ENCODE peak calls at places on chromosomes 1 and 21, in nine cellular contexts. M is breast epithelium, P is epithelial cell of esophagus, B is prostate gland, E is AG04450, D is lower lobe of right lung, N is colonic mucosa, F is psoas muscle, J is ovary. C is an unnamed sample.

GRCh38 chr1:92690212-92690906 is 94.5 kb downstream of the EVI5 start:
- DNase-seq in B (no peak), N (no peak), E (no peak), J (no peak), P (no peak), M (no peak), F (no peak), D (no peak), C (no peak)

GRCh38 chr1:21936366-21937031 is 611 bp downstream of the HSPG2 start:
- DNase-seq in B (no peak), F (peak), P (peak), E (no peak), J (peak), D (peak), M (no peak), N (peak), C (no peak)

GRCh38 chr1:154154534-154155181 is at the start of gene NUP210L:
- DNase-seq in J (peak), F (peak), M (no peak), D (peak), B (peak), P (peak), E (peak), N (peak), C (peak)

GRCh38 chr1:228338521-228339051 is 68.0 kb downstream of the TRIM11 start:
- DNase-seq in F (peak), E (no peak), P (no peak), B (no peak), D (peak), N (no peak), M (peak), J (peak), C (no peak)

GRCh38 chr1:197807216-197807615 is 31.9 kb upstream of the DENND1B start:
- DNase-seq in N (no peak), E (no peak), M (no peak), D (no peak), F (no peak), P (no peak), B (no peak), J (no peak), C (no peak)

GRCh38 chr1:3459940-3460652 is 5.6 kb downstream of the ARHGEF16 start:
- DNase-seq in M (no peak), N (peak), B (peak), F (peak), D (no peak), J (no peak), P (peak), E (no peak), C (no peak)

GRCh38 chr1:205344010-205344808 is 12.5 kb downstream of the KLHDC8A start:
- DNase-seq in E (no peak), D (peak), J (peak), F (peak), P (peak), B (no peak), M (no peak), N (peak), C (no peak)

GRCh38 chr1:180950321-180950720 is 37.6 kb downstream of the KIAA1614 start:
- DNase-seq in P (no peak), B (no peak), M (no peak), N (no peak), D (no peak), F (no peak), J (no peak), E (no peak), C (no peak)

GRCh38 chr1:89712420-89712819 is 79.5 kb downstream of the LRRC8C start:
- DNase-seq in J (no peak), B (no peak), D (no peak), E (no peak), F (no peak), N (no peak), P (no peak), M (no peak), C (no peak)

GRCh38 chr1:183783896-183784637 is 20.9 kb upstream of the RGL1 start:
- DNase-seq in E (peak), D (no peak), N (no peak), B (peak), F (peak), J (peak), M (no peak), P (no peak), C (peak)

GRCh38 chr1:243946946-243947345 is 96.9 kb upstream of the AKT3 start:
- DNase-seq in B (no peak), D (no peak), N (no peak), J (no peak), P (no peak), E (no peak), F (no peak), M (no peak), C (peak)

GRCh38 chr1:197908695-197909336 is 6.4 kb downstream of the C1orf53 start:
- DNase-seq in N (no peak), M (no peak), F (no peak), J (no peak), P (no peak), D (no peak), B (no peak), E (no peak), C (peak)

GRCh38 chr1:247172956-247173355 is 1.1 kb upstream of the ZNF124 start:
- DNase-seq in F (no peak), J (no peak), D (no peak), N (no peak), E (no peak), M (no peak), P (peak), B (no peak), C (no peak)

GRCh38 chr21:35059742-35060141 is 10.6 kb upstream of the RUNX1 start:
- DNase-seq in F (no peak), B (no peak), P (no peak), E (no peak), J (no peak), N (no peak), M (no peak), D (no peak), C (peak)

GRCh38 chr1:11188858-11189451 is at the start of gene ANGPTL7:
- DNase-seq in E (no peak), F (no peak), J (no peak), M (no peak), P (no peak), D (no peak), N (no peak), B (no peak), C (no peak)

GRCh38 chr1:45536886-45537285 is 13.7 kb upstream of the AKR1A1 start:
- DNase-seq in N (no peak), F (no peak), E (no peak), D (no peak), P (no peak), B (no peak), J (no peak), M (no peak), C (no peak)

GRCh38 chr1:15219280-15220023 is 27.6 kb upstream of the FHAD1 start:
- DNase-seq in N (no peak), B (no peak), P (no peak), D (no peak), E (no peak), J (no peak), M (no peak), F (no peak), C (no peak)

GRCh38 chr1:7460807-7461206 is 310.3 kb upstream of the VAMP3 start:
- DNase-seq in J (no peak), F (no peak), P (no peak), B (no peak), E (no peak), N (no peak), M (no peak), D (no peak), C (no peak)

GRCh38 chr1:2300851-2301606 is 72.9 kb downstream of the SKI start:
- DNase-seq in P (no peak), E (no peak), J (no peak), B (no peak), N (peak), F (peak), M (no peak), D (peak), C (peak)

GRCh38 chr21:14737922-14738321 is 191.8 kb upstream of the SAMSN1 start:
- DNase-seq in F (no peak), M (no peak), J (no peak), B (peak), P (peak), D (no peak), E (no peak), N (peak), C (peak)

GRCh38 chr21:38175321-38175720 is 81.5 kb upstream of the KCNJ15 start:
- DNase-seq in E (no peak), M (no peak), D (no peak), P (peak), J (no peak), B (no peak), N (no peak), F (no peak), C (peak)

GRCh38 chr1:30462826-30463425 is 260.5 kb downstream of the MATN1 start:
- DNase-seq in N (no peak), B (no peak), M (peak), J (no peak), P (no peak), D (no peak), E (no peak), F (no peak), C (no peak)

GRCh38 chr1:22855668-22856606 is 116.7 kb downstream of the LACTBL1 start:
- DNase-seq in P (no peak), M (no peak), F (no peak), J (no peak), D (no peak), B (no peak), N (no peak), E (no peak), C (no peak)

GRCh38 chr1:186404454-186405051 is 28.9 kb downstream of the ODR4 start:
- DNase-seq in D (no peak), E (peak), J (no peak), P (peak), M (no peak), N (no peak), F (no peak), B (no peak), C (peak)

GRCh38 chr1:27618341-27619067 is 14.6 kb upstream of the AHDC1 start:
- DNase-seq in B (no peak), N (no peak), F (no peak), E (no peak), M (no peak), D (no peak), P (no peak), J (no peak), C (no peak)

GRCh38 chr21:45546636-45547203 is 4.5 kb upstream of the SLC19A1 start:
- DNase-seq in P (no peak), J (no peak), M (peak), B (no peak), F (no peak), N (peak), D (peak), E (no peak), C (no peak)

GRCh38 chr21:17458279-17458678 is 54.6 kb upstream of the CXADR start:
- DNase-seq in D (no peak), P (no peak), J (no peak), N (peak), B (no peak), E (no peak), M (no peak), F (no peak), C (no peak)

GRCh38 chr1:243882276-243882675 is 32.2 kb upstream of the AKT3 start:
- DNase-seq in F (no peak), D (no peak), B (no peak), N (no peak), M (no peak), J (no peak), E (peak), P (peak), C (peak)

GRCh38 chr1:226549094-226549936 is 751 bp downstream of the STUM start:
- DNase-seq in J (no peak), B (no peak), M (no peak), E (no peak), N (peak), P (no peak), F (peak), D (no peak), C (no peak)

GRCh38 chr1:41887365-41887764 is 31.4 kb downstream of the HIVEP3 start:
- DNase-seq in B (no peak), N (no peak), P (no peak), E (no peak), M (no peak), D (no peak), F (no peak), J (no peak), C (no peak)

GRCh38 chr1:236841341-236841740 is 46.2 kb downstream of the MTR start:
- DNase-seq in J (no peak), M (no peak), F (no peak), D (no peak), N (no peak), B (no peak), P (no peak), E (no peak), C (no peak)

GRCh38 chr21:44947111-44947929 is 7.5 kb downstream of the SLX9 start:
- DNase-seq in F (peak), M (peak), E (no peak), B (no peak), N (no peak), D (peak), P (peak), J (no peak), C (no peak)

GRCh38 chr1:174982971-174983689 is 16.6 kb upstream of the CACYBP start:
- DNase-seq in N (peak), J (no peak), M (no peak), P (peak), E (no peak), D (no peak), F (no peak), B (no peak), C (peak)

GRCh38 chr1:9715536-9716226 is 64.2 kb downstream of the PIK3CD start:
- DNase-seq in M (no peak), D (no peak), P (no peak), N (no peak), F (no peak), E (no peak), B (no peak), J (no peak), C (no peak)
- H3K4me3 ChIP-seq in M (no peak), D (no peak), P (no peak), N (no peak), F (no peak), E (no peak), B (no peak), J (no peak), C (no peak)

DNA sequence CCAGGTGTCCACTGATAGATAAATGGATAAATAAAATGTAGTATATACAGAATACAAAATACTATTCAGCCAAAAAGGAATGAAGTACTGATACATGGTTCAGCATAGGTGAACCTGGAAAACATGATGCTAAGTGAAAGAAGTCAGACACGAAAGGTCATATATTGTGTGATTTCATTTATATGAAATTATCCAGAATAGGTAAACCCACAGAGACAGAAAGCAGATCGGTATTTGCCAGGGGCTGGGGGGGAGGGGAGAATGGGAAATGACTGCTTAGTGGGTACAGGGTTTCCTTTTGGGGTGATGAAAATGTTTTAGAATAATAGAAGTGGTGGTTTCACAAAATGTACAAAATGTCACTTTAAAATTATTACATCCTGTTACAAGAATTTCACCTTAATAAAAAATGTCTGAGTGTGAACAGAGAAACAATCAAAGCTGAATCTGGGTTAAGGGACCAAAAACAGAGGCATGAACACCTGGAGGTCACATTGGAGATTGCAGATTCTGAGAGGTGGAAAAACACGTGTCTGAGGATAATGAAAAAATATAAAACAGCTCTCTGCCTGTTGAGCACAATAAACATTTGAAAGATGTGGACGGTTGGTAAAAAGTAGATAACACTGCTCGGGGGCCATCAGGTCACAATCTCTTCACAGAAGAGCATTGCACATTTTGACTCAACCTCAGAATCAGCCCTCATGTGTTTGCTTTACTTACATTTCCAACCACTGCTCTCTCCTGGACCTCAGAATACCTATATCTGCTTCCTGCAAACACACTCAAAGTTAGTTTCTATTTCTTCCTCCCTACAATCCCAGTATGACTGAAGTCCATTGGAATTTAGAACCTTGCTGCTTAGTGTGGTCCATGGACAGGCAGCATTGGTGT is 3.3 kb downstream of the SLAMF6 start:
- DNase-seq in M (no peak), F (no peak), E (no peak), J (no peak), D (no peak), P (peak), B (no peak), N (no peak), C (no peak)
- TF ChIP-seq CTCF in M (no peak), F (no peak), E (no peak), J (no peak), D (no peak), P (no peak), B (no peak), N (no peak), C (no peak)

GRCh38 chr1:1122078-1122811 is 6.4 kb upstream of the C1orf159 start:
- DNase-seq in P (peak), M (peak), B (peak), E (peak), F (peak), J (peak), D (peak), N (peak), C (peak)
- H3K4me3 ChIP-seq in P (no peak), M (no peak), B (no peak), E (peak), F (peak), J (no peak), D (peak), N (peak), C (peak)

DNA sequence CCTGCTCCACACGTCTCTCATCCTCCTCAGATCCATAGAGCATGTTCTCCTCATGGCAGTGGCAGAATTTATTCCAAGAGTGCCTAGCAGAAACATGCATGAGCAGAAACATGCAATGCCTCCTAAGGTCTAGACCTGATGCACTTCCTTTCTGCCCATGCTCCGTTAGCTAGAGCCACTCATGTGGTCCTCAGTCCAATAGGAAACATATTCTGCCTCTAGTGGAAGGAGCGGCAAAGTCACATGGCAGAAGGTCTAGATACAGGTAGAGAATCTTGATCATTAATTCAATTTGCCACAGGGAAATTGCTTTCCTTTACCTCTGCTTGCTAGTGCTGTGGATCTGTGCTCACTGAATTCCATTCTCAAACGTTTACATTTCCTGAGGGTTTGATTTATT is 130.4 kb downstream of the KIF26B start:
- DNase-seq in E (no peak), D (no peak), M (no peak), N (no peak), P (no peak), J (no peak), F (no peak), B (no peak), C (no peak)
- TF ChIP-seq CTCF in E (no peak), D (no peak), M (no peak), N (no peak), P (no peak), J (no peak), F (no peak), B (no peak), C (no peak)

C was measured in fibroblast of the aortic adventitia.